ENCODE peak calls at places on chromosome 17, in eight cellular contexts. N is activated CD4-positive, alpha-beta memory T cell treated with anti-CD3 and anti-CD28 coated beads, Interleukin-2, amount 10 ng/mL, durations not matched to agents 7 days and 5 days; I is endothelial cell; Q is T follicular helper cell; C is HS-5; O is fibroblast of gingiva; J is renal cortical epithelial cell; S is heart left ventricle. X is an unnamed sample.
A peak's percentile ranks its signal among the peaks of the same experiment; 100 is the strongest.

GRCh38 chr17:57545836-57546305 is 199.2 kb downstream of the CCDC182 start:
- DNase-seq in N (no peak), C (no peak), Q (no peak), I (no peak), O (no peak), J (no peak), S (no peak), X (no peak)

GRCh38 chr17:29693751-29694150 is 71.0 kb upstream of the CORO6 start:
- DNase-seq in S (no peak), O (no peak), J (no peak), N (no peak), Q (no peak), I (no peak), C (no peak), X (no peak)

GRCh38 chr17:38715216-38715943 is 10.3 kb downstream of the MLLT6 start:
- DNase-seq in Q (no peak), C (no peak), O (no peak), J (no peak), I (no peak), S (no peak), N (no peak), X (no peak)

GRCh38 chr17:50423553-50424159 is 2.4 kb upstream of the ACSF2 start:
- DNase-seq in J (peak; percentile 72), O (peak; percentile 47), C (peak; percentile 96), S (no peak), I (no peak), Q (no peak), N (no peak), X (peak; percentile 41)

GRCh38 chr17:50259484-50260324 is 14.6 kb upstream of the TMEM92 start:
- DNase-seq in S (no peak), N (no peak), I (no peak), C (no peak), J (no peak), Q (no peak), O (no peak), X (no peak)

GRCh38 chr17:83110755-83111154 is 31.3 kb downstream of the METRNL start:
- DNase-seq in J (no peak), I (no peak), Q (no peak), S (no peak), C (no peak), O (no peak), N (no peak), X (no peak)

GRCh38 chr17:42774066-42774750 is 959 bp downstream of the VPS25 start:
- DNase-seq in Q (no peak), S (no peak), C (peak; percentile 58), N (no peak), J (peak; percentile 79), I (no peak), O (no peak), X (peak; percentile 37)

GRCh38 chr17:6070280-6070894 is at the start of gene WSCD1:
- DNase-seq in Q (no peak), O (no peak), N (no peak), I (peak; percentile 51), S (no peak), C (no peak), J (no peak), X (peak; percentile 76)

GRCh38 chr17:73642659-73643011 is 1.6 kb downstream of the SDK2 start:
- DNase-seq in Q (no peak), S (no peak), C (no peak), O (no peak), J (no peak), I (no peak), N (no peak), X (no peak)